ENCODE peak calls at places on chromosomes 1 and 21, in nine cellular contexts. E, M, Z, O, T, X, B, U and V are unnamed samples. For H3K36me3, the result is how much of the 10 kb centered on the place peaks cover.

GRCh38 chr1:237355022-237355421 is 313.0 kb downstream of the RYR2 start:
- DNase-seq in E (no peak), M (no peak), Z (no peak), O (no peak), T (no peak), X (no peak), B (no peak), U (no peak), V (no peak)

GRCh38 chr1:208098758-208099157 is 145.4 kb downstream of the PLXNA2 start:
- DNase-seq in E (no peak), M (no peak), Z (no peak), O (no peak), T (no peak), X (no peak), B (no peak), U (no peak), V (no peak)

GRCh38 chr1:207885129-207886032 is 25.5 kb downstream of the CD34 start:
- DNase-seq in E (peak), M (peak), Z (peak), O (peak), T (peak), X (peak), B (peak), U (peak), V (peak)

GRCh38 chr1:29550119-29550841 is 314.0 kb downstream of the PTPRU start:
- DNase-seq in E (no peak), M (no peak), Z (no peak), O (no peak), T (no peak), X (peak), B (no peak), U (no peak), V (no peak)

GRCh38 chr1:212285685-212286436 is 651 bp downstream of the PPP2R5A start:
- DNase-seq in E (peak), M (peak), Z (peak), O (peak), T (peak), X (peak), B (peak), U (peak), V (peak)

GRCh38 chr1:183226361-183226760 is 40.3 kb downstream of the LAMC2 start:
- DNase-seq in E (no peak), M (no peak), Z (no peak), O (no peak), T (no peak), X (no peak), B (no peak), U (no peak), V (no peak)

GRCh38 chr1:90993245-90993644 is 28.6 kb downstream of the ZNF644 start:
- DNase-seq in E (peak), M (no peak), Z (no peak), O (no peak), T (no peak), X (no peak), B (no peak), U (no peak), V (no peak)

GRCh38 chr21:17139696-17140095 is 373.1 kb upstream of the CXADR start:
- DNase-seq in E (peak), M (no peak), Z (peak), O (no peak), T (no peak), X (no peak), B (no peak), U (no peak), V (no peak)

GRCh38 chr1:9371391-9371935 is 78.8 kb downstream of the SPSB1 start:
- DNase-seq in E (no peak), M (peak), Z (peak), O (peak), T (peak), X (peak), B (peak), U (peak), V (peak)

GRCh38 chr1:244833734-244834595 is 1.5 kb upstream of the COX20 start:
- DNase-seq in E (peak), M (peak), Z (peak), O (peak), T (peak), X (peak), B (peak), U (peak), V (peak)

GRCh38 chr1:119702384-119702783 is 9.3 kb upstream of the PHGDH start:
- DNase-seq in E (peak), M (no peak), Z (peak), O (no peak), T (peak), X (no peak), B (no peak), U (no peak), V (no peak)

GRCh38 chr1:109986054-109986444 is 1.5 kb downstream of the AHCYL1 start:
- DNase-seq in E (no peak), M (no peak), Z (no peak), O (no peak), T (no peak), X (no peak), B (no peak), U (no peak), V (no peak)

GRCh38 chr1:22915816-22916468 is 56.7 kb downstream of the LACTBL1 start:
- DNase-seq in E (no peak), M (no peak), Z (no peak), O (no peak), T (no peak), X (no peak), B (no peak), U (no peak), V (no peak)

GRCh38 chr1:218718977-218719376 is 373.8 kb downstream of the TGFB2 start:
- DNase-seq in E (no peak), M (no peak), Z (peak), O (no peak), T (peak), X (no peak), B (no peak), U (no peak), V (no peak)

GRCh38 chr21:15039607-15040299 is 25.0 kb downstream of the NRIP1 start:
- DNase-seq in E (no peak), M (no peak), Z (no peak), O (no peak), T (no peak), X (no peak), B (no peak), U (no peak), V (no peak)

GRCh38 chr1:208731976-208732821 is 488.0 kb upstream of the PLXNA2 start:
- DNase-seq in E (no peak), M (no peak), Z (no peak), O (no peak), T (no peak), X (no peak), B (no peak), U (no peak), V (no peak)

GRCh38 chr21:45365608-45366241 is 39.2 kb upstream of the COL18A1 start:
- DNase-seq in E (no peak), M (peak), Z (peak), O (peak), T (peak), X (no peak), B (no peak), U (no peak), V (no peak)

GRCh38 chr1:44835738-44836675 is 7.0 kb downstream of the PTCH2 start:
- DNase-seq in E (peak), M (peak), Z (peak), O (peak), T (peak), X (peak), B (peak), U (peak), V (peak)

GRCh38 chr1:35287807-35288640 is 19.5 kb downstream of the ZMYM4 start:
- DNase-seq in E (peak), M (peak), Z (peak), O (no peak), T (peak), X (no peak), B (no peak), U (no peak), V (no peak)

GRCh38 chr1:152050886-152051764 is 14.3 kb upstream of the S100A11 start:
- DNase-seq in E (peak), M (no peak), Z (no peak), O (peak), T (peak), X (no peak), B (peak), U (no peak), V (no peak)

GRCh38 chr1:184399192-184399847 is 12.5 kb downstream of the C1orf21 start:
- DNase-seq in E (peak), M (no peak), Z (no peak), O (no peak), T (no peak), X (no peak), B (no peak), U (no peak), V (no peak)

GRCh38 chr1:62774006-62774405 is 9.9 kb upstream of the ATG4C start:
- DNase-seq in E (no peak), M (no peak), Z (no peak), O (no peak), T (no peak), X (no peak), B (no peak), U (no peak), V (no peak)

GRCh38 chr1:5485968-5486665 is 506.1 kb downstream of the NPHP4 start:
- DNase-seq in E (no peak), M (no peak), Z (no peak), O (peak), T (no peak), X (no peak), B (peak), U (no peak), V (no peak)

GRCh38 chr1:226977973-226978344 is 37.9 kb downstream of the COQ8A start:
- DNase-seq in E (no peak), M (no peak), Z (no peak), O (no peak), T (no peak), X (no peak), B (no peak), U (no peak), V (no peak)

GRCh38 chr1:243723458-243724043 is 126.5 kb downstream of the AKT3 start:
- DNase-seq in E (no peak), M (peak), Z (no peak), O (no peak), T (no peak), X (no peak), B (no peak), U (no peak), V (no peak)

GRCh38 chr1:39489567-39490239 is 1.7 kb upstream of the BMP8A start:
- DNase-seq in E (peak), M (no peak), Z (no peak), O (no peak), T (no peak), X (no peak), B (no peak), U (no peak), V (no peak)

GRCh38 chr1:219587401-219587800 is 25.5 kb downstream of the ZC3H11B start:
- DNase-seq in E (no peak), M (no peak), Z (no peak), O (no peak), T (peak), X (no peak), B (no peak), U (no peak), V (no peak)

GRCh38 chr1:9630331-9631081 is 21.0 kb upstream of the PIK3CD start:
- DNase-seq in E (no peak), M (no peak), Z (peak), O (no peak), T (no peak), X (no peak), B (no peak), U (no peak), V (no peak)

GRCh38 chr1:21664806-21665588 is 4.2 kb downstream of the RAP1GAP start:
- DNase-seq in E (no peak), M (no peak), Z (no peak), O (no peak), T (no peak), X (peak), B (no peak), U (no peak), V (no peak)

GRCh38 chr1:150789396-150789795 is 18.7 kb downstream of the CTSK start:
- DNase-seq in E (peak), M (no peak), Z (no peak), O (no peak), T (no peak), X (no peak), B (no peak), U (no peak), V (no peak)

GRCh38 chr1:97412155-97412554 is 508.7 kb downstream of the DPYD start:
- DNase-seq in E (peak), M (peak), Z (peak), O (no peak), T (peak), X (no peak), B (no peak), U (no peak), V (no peak)

GRCh38 chr1:166947398-166948043 is 27.8 kb downstream of the ILDR2 start:
- DNase-seq in E (peak), M (peak), Z (peak), O (peak), T (peak), X (peak), B (no peak), U (peak), V (no peak)

GRCh38 chr1:165161130-165161529 is 195.4 kb downstream of the LMX1A start:
- DNase-seq in E (peak), M (no peak), Z (no peak), O (no peak), T (no peak), X (no peak), B (peak), U (no peak), V (no peak)

DNA sequence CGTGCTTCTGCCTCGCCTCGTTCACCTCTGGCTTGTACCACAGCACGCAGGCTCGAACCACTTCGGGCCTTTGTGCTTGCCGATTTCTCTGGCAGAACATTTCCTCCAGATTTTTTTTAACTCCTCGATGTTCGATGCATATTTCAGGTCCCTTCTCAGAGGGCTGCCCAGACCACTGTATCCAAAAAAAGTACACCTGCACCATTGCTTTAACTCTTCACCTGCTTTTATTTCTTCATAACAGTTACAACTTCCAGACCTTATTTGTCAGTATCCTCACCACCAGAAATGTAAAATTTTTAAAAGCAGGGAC is 1.3 kb upstream of the ZZZ3 start:
- DNase-seq in E (no peak), M (no peak), Z (no peak), O (no peak), T (no peak), X (no peak), B (no peak), U (no peak), V (no peak)
- H3K27ac ChIP-seq in E (peak), M (peak), Z (peak), O (no peak), T (peak), X (peak), B (peak), U (peak), V (peak)

GRCh38 chr1:13714851-13715250 is 14.9 kb downstream of the PRDM2 start:
- DNase-seq in E (no peak), M (no peak), Z (peak), O (no peak), T (no peak), X (no peak), B (no peak), U (no peak), V (no peak)
- H3K36me3 ChIP-seq in E (under half), M (under half), Z (under half), O (under half), T (under half), X (under half), B (under half), U (under half), V (under half)

DNA sequence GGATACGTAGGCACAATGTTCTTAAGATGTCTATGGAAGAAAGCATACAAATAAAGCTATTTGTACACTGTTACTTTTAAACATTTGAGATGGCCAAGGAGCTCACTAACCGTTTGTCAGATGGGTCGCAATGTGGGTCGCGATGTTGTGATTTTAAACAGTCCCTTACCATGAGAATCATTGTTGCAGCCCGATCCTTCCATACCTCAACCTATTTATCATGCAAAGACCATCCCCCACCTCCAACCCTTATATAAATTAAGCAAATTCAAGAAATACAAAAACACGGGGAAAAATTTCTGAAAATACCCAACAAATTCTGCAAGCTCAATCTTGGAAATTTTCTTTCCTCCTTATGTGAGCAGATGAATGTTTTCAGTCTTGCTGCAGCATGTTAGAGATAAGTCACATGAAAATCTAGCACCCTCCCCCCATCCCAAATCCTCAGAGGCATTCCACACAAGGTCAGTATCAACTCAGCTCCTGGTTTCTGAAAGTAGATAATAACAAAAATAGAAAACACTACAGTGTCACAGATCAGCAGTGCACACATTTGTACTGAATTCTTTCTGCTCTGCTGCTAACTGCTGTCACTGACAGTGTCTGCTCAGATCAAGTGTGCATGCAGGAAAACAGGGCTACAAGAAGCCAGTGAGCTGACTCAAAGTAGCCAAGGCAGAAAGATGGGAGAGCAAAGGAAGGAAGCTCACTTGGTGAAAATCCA is 92.9 kb upstream of the TTC39A start:
- DNase-seq in E (peak), M (peak), Z (peak), O (no peak), T (peak), X (no peak), B (no peak), U (no peak), V (no peak)
- H3K27ac ChIP-seq in E (no peak), M (no peak), Z (no peak), O (no peak), T (peak), X (peak), B (no peak), U (peak), V (no peak)

GRCh38 chr1:36300526-36300925 is 5.6 kb upstream of the SH3D21 start:
- DNase-seq in E (peak), M (no peak), Z (no peak), O (no peak), T (peak), X (no peak), B (no peak), U (no peak), V (no peak)
- H3K36me3 ChIP-seq in E (under half), M (half or more), Z (under half), O (under half), T (half or more), X (half or more), B (under half), U (half or more), V (under half)

GRCh38 chr1:99645199-99645598 is 714 bp upstream of the PALMD start:
- DNase-seq in E (peak), M (peak), Z (peak), O (no peak), T (peak), X (no peak), B (peak), U (no peak), V (no peak)
- H3K27ac ChIP-seq in E (peak), M (peak), Z (no peak), O (no peak), T (no peak), X (peak), B (peak), U (peak), V (no peak)

GRCh38 chr1:155339515-155340111 is 18.9 kb downstream of the RUSC1 start:
- DNase-seq in E (no peak), M (peak), Z (peak), O (no peak), T (peak), X (no peak), B (no peak), U (no peak), V (no peak)
- H3K36me3 ChIP-seq in E (under half), M (half or more), Z (under half), O (under half), T (under half), X (half or more), B (under half), U (half or more), V (under half)